ENCODE peak calls at places on chromosomes 2 and 18, in nine cellular contexts. U, N, D, J, H, Y, I, R and B are unnamed samples.

GRCh38 chr18:48399303-48400075 is 9.7 kb downstream of the ZBTB7C start:
- DNase-seq in R (no peak), I (no peak), D (no peak), U (no peak), J (no peak), Y (no peak), N (no peak), H (no peak), B (no peak)

GRCh38 chr18:23881778-23882177 is 132.8 kb upstream of the TTC39C start:
- DNase-seq in R (no peak), Y (no peak), I (no peak), J (peak; percentile 72), D (no peak), U (no peak), N (no peak), H (no peak), B (no peak)

GRCh38 chr2:150097891-150098595 is 389.4 kb downstream of the RND3 start:
- DNase-seq in R (no peak), Y (no peak), D (peak; percentile 37), J (peak; percentile 36), N (no peak), H (no peak), I (no peak), U (no peak), B (no peak)

GRCh38 chr18:42030586-42031182 is 75.7 kb downstream of the PIK3C3 start:
- DNase-seq in U (no peak), R (no peak), H (peak; percentile 0), D (no peak), N (no peak), Y (peak; percentile 27), J (no peak), I (peak; percentile 12), B (no peak)

GRCh38 chr2:86417961-86418360 is 23.2 kb upstream of the KDM3A start:
- DNase-seq in I (peak; percentile 54), R (peak; percentile 29), Y (no peak), J (peak; percentile 87), N (no peak), U (no peak), H (no peak), D (no peak), B (peak; percentile 41)

GRCh38 chr18:45993441-45993840 is 26.3 kb upstream of the EPG5 start:
- DNase-seq in H (no peak), R (peak; percentile 15), U (no peak), D (peak; percentile 61), J (peak; percentile 69), N (no peak), Y (no peak), I (no peak), B (peak; percentile 47)

GRCh38 chr2:216934151-216934550 is 74.3 kb upstream of the TNP1 start:
- DNase-seq in H (no peak), U (no peak), N (no peak), I (no peak), R (no peak), D (no peak), Y (no peak), J (no peak), B (no peak)

GRCh38 chr18:34707670-34708069 is 2.4 kb upstream of the DTNA start:
- DNase-seq in U (no peak), D (peak; percentile 73), Y (no peak), H (no peak), R (peak; percentile 93), I (no peak), N (no peak), J (peak; percentile 92), B (peak; percentile 77)

GRCh38 chr2:86622878-86623548 is 652 bp downstream of the RNF103 start:
- DNase-seq in D (no peak), N (peak; percentile 62), I (peak; percentile 48), U (no peak), J (peak; percentile 35), R (no peak), Y (peak; percentile 83), H (no peak), B (no peak)

GRCh38 chr2:10056439-10056838 is 13.1 kb downstream of the KLF11 start:
- DNase-seq in N (no peak), I (no peak), H (no peak), D (no peak), U (no peak), R (no peak), Y (no peak), J (no peak), B (no peak)
- H3K4me3 ChIP-seq in N (no peak overlapping the region), I (no peak overlapping the region), H (no peak overlapping the region), D (no peak overlapping the region), U (no peak overlapping the region), R (no peak overlapping the region), Y (no peak overlapping the region), J (no peak overlapping the region), B (no peak overlapping the region)

DNA sequence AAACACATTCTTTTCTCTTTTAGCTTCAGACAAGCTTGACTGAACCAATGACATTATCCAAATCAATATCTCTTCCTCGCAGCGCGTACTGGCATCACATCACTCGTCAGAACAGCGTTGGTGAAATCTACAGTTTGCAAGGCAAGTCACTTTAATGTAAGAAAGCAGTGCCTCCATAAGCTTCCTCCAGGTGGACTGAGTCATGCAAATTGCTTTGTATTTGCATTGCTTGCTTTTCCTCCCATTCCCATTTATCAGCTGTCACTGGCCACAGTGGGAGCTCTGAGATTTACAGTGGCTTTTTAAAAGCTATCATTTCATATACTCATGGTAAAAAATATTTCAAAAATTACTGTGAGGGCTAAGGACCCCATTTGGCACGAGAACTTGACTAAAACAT is 189.9 kb downstream of the CD226 start:
- DNase-seq in U (no peak), D (no peak), Y (no peak), I (no peak), H (no peak), N (no peak), J (peak; percentile 21), R (peak; percentile 60), B (no peak)
- H3K4me3 ChIP-seq in U (no peak overlapping the region), D (no peak overlapping the region), Y (no peak overlapping the region), I (no peak overlapping the region), H (no peak overlapping the region), N (no peak overlapping the region), J (no peak overlapping the region), R (no peak overlapping the region), B (no peak overlapping the region)

GRCh38 chr2:44397447-44397846 is 35.7 kb downstream of the CAMKMT start:
- DNase-seq in N (no peak), Y (no peak), I (no peak), H (no peak), J (no peak), R (no peak), U (no peak), D (no peak), B (no peak)
- H3K4me3 ChIP-seq in N (no peak overlapping the region), Y (no peak overlapping the region), I (no peak overlapping the region), H (no peak overlapping the region), J (no peak overlapping the region), R (no peak overlapping the region), U (no peak overlapping the region), D (no peak overlapping the region), B (no peak overlapping the region)

GRCh38 chr2:127407661-127408003 is 10.6 kb upstream of the PROC start:
- DNase-seq in Y (no peak), D (no peak), U (no peak), N (no peak), H (peak; percentile 22), I (no peak), R (no peak), J (no peak), B (no peak)
- H3K4me3 ChIP-seq in Y (peak overlapping the region; percentile 53), D (no peak overlapping the region), U (peak overlapping the region; percentile 54), N (no peak overlapping the region), H (peak overlapping the region; percentile 39), I (peak overlapping the region; percentile 20), R (no peak overlapping the region), J (no peak overlapping the region), B (no peak overlapping the region)